ENCODE peak calls at places on chromosomes 12 and 14, in six cellular contexts. One of them, this sample, is unnamed.

GRCh38 chr14:59583755-59584154 is 7.1 kb upstream of the CCDC175 start:
- DNase-seq in left ventricle myocardium inferior: no peak
- DNase-seq in thoracic aorta: no peak
- DNase-seq in endodermal cell: peak
- DNase-seq in ovary: no peak
- DNase-seq in stomach: no peak
- DNase-seq in this sample: no peak

GRCh38 chr14:49962616-49963015 is 69.7 kb downstream of the ARF6 start:
- DNase-seq in stomach: peak
- DNase-seq in endodermal cell: no peak
- DNase-seq in left ventricle myocardium inferior: no peak
- DNase-seq in ovary: no peak
- DNase-seq in thoracic aorta: no peak
- DNase-seq in this sample: no peak

GRCh38 chr12:25903603-25904245 is 54.8 kb upstream of the RASSF8 start:
- DNase-seq in ovary: no peak
- DNase-seq in stomach: no peak
- DNase-seq in thoracic aorta: no peak
- DNase-seq in left ventricle myocardium inferior: no peak
- DNase-seq in endodermal cell: no peak
- DNase-seq in this sample: no peak

GRCh38 chr12:8037046-8037663 is 4.6 kb downstream of the FOXJ2 start:
- DNase-seq in thoracic aorta: no peak
- DNase-seq in endodermal cell: no peak
- DNase-seq in left ventricle myocardium inferior: no peak
- DNase-seq in stomach: no peak
- DNase-seq in ovary: no peak
- DNase-seq in this sample: no peak

GRCh38 chr12:106773286-106773685 is 1.2 kb upstream of the RIC8B start:
- DNase-seq in left ventricle myocardium inferior: no peak
- DNase-seq in ovary: peak
- DNase-seq in endodermal cell: no peak
- DNase-seq in stomach: no peak
- DNase-seq in thoracic aorta: no peak
- DNase-seq in this sample: no peak

GRCh38 chr12:52837341-52837741 is 3.2 kb upstream of the KRT79 start:
- DNase-seq in left ventricle myocardium inferior: no peak
- DNase-seq in ovary: no peak
- DNase-seq in thoracic aorta: no peak
- DNase-seq in endodermal cell: no peak
- DNase-seq in stomach: no peak
- DNase-seq in this sample: no peak

GRCh38 chr12:118402251-118402650 is 25.9 kb downstream of the SUDS3 start:
- DNase-seq in left ventricle myocardium inferior: no peak
- DNase-seq in stomach: no peak
- DNase-seq in ovary: no peak
- DNase-seq in endodermal cell: no peak
- DNase-seq in thoracic aorta: no peak
- DNase-seq in this sample: no peak

GRCh38 chr12:65822732-65823480 is 1.4 kb upstream of the HMGA2 start:
- DNase-seq in ovary: peak
- DNase-seq in stomach: peak
- DNase-seq in left ventricle myocardium inferior: no peak
- DNase-seq in thoracic aorta: no peak
- DNase-seq in endodermal cell: peak
- DNase-seq in this sample: no peak

GRCh38 chr14:99241314-99242035 is 30.5 kb downstream of the BCL11B start:
- DNase-seq in endodermal cell: no peak
- DNase-seq in ovary: no peak
- DNase-seq in left ventricle myocardium inferior: no peak
- DNase-seq in thoracic aorta: no peak
- DNase-seq in stomach: no peak
- DNase-seq in this sample: no peak

GRCh38 chr12:112107728-112108447 is 695 bp downstream of the NAA25 start:
- DNase-seq in left ventricle myocardium inferior: no peak
- DNase-seq in stomach: no peak
- DNase-seq in thoracic aorta: no peak
- DNase-seq in ovary: no peak
- DNase-seq in endodermal cell: peak
- DNase-seq in this sample: no peak

GRCh38 chr14:50955373-50956043 is 11.2 kb upstream of the PYGL start:
- DNase-seq in endodermal cell: peak
- DNase-seq in thoracic aorta: peak
- DNase-seq in stomach: no peak
- DNase-seq in ovary: no peak
- DNase-seq in left ventricle myocardium inferior: peak
- DNase-seq in this sample: no peak

GRCh38 chr12:54701940-54702592 is 53.9 kb upstream of the DCD start:
- DNase-seq in ovary: no peak
- DNase-seq in stomach: no peak
- DNase-seq in thoracic aorta: no peak
- DNase-seq in left ventricle myocardium inferior: no peak
- DNase-seq in endodermal cell: no peak
- DNase-seq in this sample: no peak

DNA sequence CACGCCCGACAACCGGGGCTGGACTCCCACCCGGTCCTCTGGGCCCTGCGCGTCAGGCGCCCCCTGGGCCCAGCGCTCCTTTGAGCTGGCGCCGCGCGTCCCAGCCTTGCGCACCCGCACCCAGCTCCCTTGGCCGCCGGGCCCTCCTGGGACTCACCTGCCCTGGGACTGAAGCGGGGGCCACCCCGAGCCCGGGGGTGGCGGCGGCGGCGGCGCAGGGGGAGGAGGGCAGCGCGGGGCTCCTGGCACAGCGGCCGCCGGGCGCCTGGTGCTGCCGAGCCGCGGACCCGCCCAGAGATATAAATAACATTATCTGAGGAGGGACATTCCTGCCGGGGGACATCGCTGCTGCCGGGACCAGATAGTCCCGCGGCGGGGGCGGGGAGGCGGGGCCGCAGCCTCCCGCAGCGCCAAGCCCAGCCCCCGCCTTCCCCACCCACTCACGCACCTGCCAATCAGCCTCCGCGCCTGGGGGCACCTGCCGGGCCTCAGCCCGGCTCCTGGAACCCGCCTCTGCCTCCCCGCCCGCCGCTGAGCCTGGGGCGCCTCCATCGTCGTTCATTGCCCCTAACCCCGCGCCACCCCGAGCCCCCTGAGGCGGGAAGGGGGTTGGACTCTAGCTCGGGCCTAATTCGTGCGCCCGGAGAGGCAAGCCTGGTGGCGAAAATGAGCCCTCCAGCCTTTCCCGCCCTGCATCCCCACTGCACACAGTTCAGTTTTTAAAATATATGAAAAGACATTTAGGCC is at the start of gene SPTB:
- DNase-seq in thoracic aorta: no peak
- DNase-seq in ovary: no peak
- DNase-seq in left ventricle myocardium inferior: peak
- DNase-seq in endodermal cell: peak
- DNase-seq in stomach: peak
- DNase-seq in this sample: no peak
- TF ChIP-seq CTCF in thoracic aorta: peak
- TF ChIP-seq CTCF in ovary: no peak
- TF ChIP-seq CTCF in left ventricle myocardium inferior: peak
- TF ChIP-seq CTCF in endodermal cell: no peak
- TF ChIP-seq CTCF in stomach: no peak
- TF ChIP-seq CTCF in this sample: no peak

DNA sequence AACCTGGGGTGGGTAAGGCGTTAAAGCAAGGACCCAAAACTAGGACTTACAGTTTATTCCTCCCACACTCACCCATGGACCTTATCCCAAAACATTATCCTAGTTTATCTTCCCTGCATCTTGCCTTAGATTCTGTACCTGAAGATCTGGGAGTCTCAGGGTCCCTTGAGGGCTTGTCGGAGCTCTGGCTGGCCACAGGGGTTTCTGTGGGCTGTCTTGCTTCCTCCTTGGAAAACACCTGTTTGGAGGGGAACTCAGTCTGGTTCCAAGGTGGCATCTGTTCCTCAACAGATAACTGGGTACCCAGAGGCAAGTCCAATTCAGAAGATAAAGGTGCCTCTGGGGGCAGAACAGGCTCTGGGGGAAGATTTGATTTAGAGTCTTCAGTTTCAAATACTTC is 1.7 kb downstream of the CDCA3 start:
- DNase-seq in left ventricle myocardium inferior: no peak
- DNase-seq in endodermal cell: no peak
- DNase-seq in thoracic aorta: no peak
- DNase-seq in ovary: no peak
- DNase-seq in stomach: no peak
- DNase-seq in this sample: no peak
- H3K4me3 ChIP-seq in left ventricle myocardium inferior: no peak
- H3K4me3 ChIP-seq in endodermal cell: peak
- H3K4me3 ChIP-seq in thoracic aorta: no peak
- H3K4me3 ChIP-seq in ovary: no peak
- H3K4me3 ChIP-seq in stomach: no peak
- H3K4me3 ChIP-seq in this sample: no peak

DNA sequence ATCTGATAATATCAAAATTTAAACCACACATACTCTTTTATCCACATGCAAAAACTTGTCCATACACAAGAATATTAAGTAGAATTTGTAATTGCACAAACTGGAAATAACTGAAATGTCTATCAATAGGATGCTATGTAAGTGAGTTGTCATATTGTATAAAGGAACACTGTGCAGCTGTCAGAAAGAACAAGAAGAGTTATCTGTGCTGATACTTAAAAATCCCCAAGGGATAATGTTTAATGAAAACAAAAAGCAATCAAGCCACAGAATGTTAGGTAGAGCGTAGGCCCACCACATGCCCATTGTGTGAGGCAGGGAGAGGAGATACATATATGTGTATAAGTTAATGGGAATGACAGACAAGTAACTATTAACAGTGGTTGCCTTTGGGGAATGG is 25.9 kb upstream of the HIGD1C start:
- DNase-seq in thoracic aorta: no peak
- DNase-seq in left ventricle myocardium inferior: no peak
- DNase-seq in ovary: no peak
- DNase-seq in endodermal cell: no peak
- DNase-seq in stomach: no peak
- DNase-seq in this sample: no peak
- H3K27ac ChIP-seq in thoracic aorta: peak
- H3K27ac ChIP-seq in left ventricle myocardium inferior: peak
- H3K27ac ChIP-seq in ovary: peak
- H3K27ac ChIP-seq in endodermal cell: no peak
- H3K27ac ChIP-seq in stomach: no peak
- H3K27ac ChIP-seq in this sample: peak

GRCh38 chr12:28974166-28974565 is 174.9 kb upstream of the FAR2 start:
- DNase-seq in thoracic aorta: no peak
- DNase-seq in endodermal cell: no peak
- DNase-seq in stomach: no peak
- DNase-seq in ovary: no peak
- DNase-seq in left ventricle myocardium inferior: no peak
- DNase-seq in this sample: no peak

GRCh38 chr12:28974890-28975289 is 174.2 kb upstream of the FAR2 start:
- DNase-seq in ovary: no peak
- DNase-seq in stomach: no peak
- DNase-seq in left ventricle myocardium inferior: no peak
- DNase-seq in endodermal cell: no peak
- DNase-seq in thoracic aorta: no peak
- DNase-seq in this sample: no peak

GRCh38 chr12:28973491-28973890 is 175.6 kb upstream of the FAR2 start:
- DNase-seq in stomach: no peak
- DNase-seq in endodermal cell: no peak
- DNase-seq in left ventricle myocardium inferior: no peak
- DNase-seq in ovary: no peak
- DNase-seq in thoracic aorta: no peak
- DNase-seq in this sample: no peak

GRCh38 chr12:28975564-28976340 is 173.3 kb upstream of the FAR2 start:
- DNase-seq in thoracic aorta: no peak
- DNase-seq in stomach: no peak
- DNase-seq in endodermal cell: no peak
- DNase-seq in ovary: no peak
- DNase-seq in left ventricle myocardium inferior: no peak
- DNase-seq in this sample: no peak
- TF ChIP-seq CTCF in thoracic aorta: no peak
- TF ChIP-seq CTCF in stomach: no peak
- TF ChIP-seq CTCF in endodermal cell: no peak
- TF ChIP-seq CTCF in ovary: no peak
- TF ChIP-seq CTCF in left ventricle myocardium inferior: no peak
- TF ChIP-seq CTCF in this sample: no peak

GRCh38 chr12:43638786-43639185 is 86.8 kb upstream of the ADAMTS20 start:
- DNase-seq in endodermal cell: no peak
- DNase-seq in left ventricle myocardium inferior: no peak
- DNase-seq in ovary: no peak
- DNase-seq in stomach: no peak
- DNase-seq in thoracic aorta: no peak
- DNase-seq in this sample: no peak
- H3K4me3 ChIP-seq in endodermal cell: no peak
- H3K4me3 ChIP-seq in left ventricle myocardium inferior: no peak
- H3K4me3 ChIP-seq in ovary: no peak
- H3K4me3 ChIP-seq in stomach: no peak
- H3K4me3 ChIP-seq in thoracic aorta: no peak
- H3K4me3 ChIP-seq in this sample: no peak

GRCh38 chr12:59087077-59087673 is 166.9 kb upstream of the LRIG3 start:
- DNase-seq in thoracic aorta: no peak
- DNase-seq in left ventricle myocardium inferior: no peak
- DNase-seq in stomach: no peak
- DNase-seq in endodermal cell: no peak
- DNase-seq in ovary: no peak
- DNase-seq in this sample: no peak

GRCh38 chr12:59087691-59088090 is 167.4 kb upstream of the LRIG3 start:
- DNase-seq in endodermal cell: no peak
- DNase-seq in ovary: no peak
- DNase-seq in left ventricle myocardium inferior: no peak
- DNase-seq in thoracic aorta: no peak
- DNase-seq in stomach: no peak
- DNase-seq in this sample: no peak

GRCh38 chr12:59085680-59086079 is 165.4 kb upstream of the LRIG3 start:
- DNase-seq in left ventricle myocardium inferior: no peak
- DNase-seq in endodermal cell: no peak
- DNase-seq in stomach: no peak
- DNase-seq in ovary: no peak
- DNase-seq in thoracic aorta: no peak
- DNase-seq in this sample: no peak

GRCh38 chr12:59086124-59086523 is 165.8 kb upstream of the LRIG3 start:
- DNase-seq in left ventricle myocardium inferior: no peak
- DNase-seq in thoracic aorta: no peak
- DNase-seq in ovary: no peak
- DNase-seq in stomach: no peak
- DNase-seq in endodermal cell: no peak
- DNase-seq in this sample: no peak

DNA sequence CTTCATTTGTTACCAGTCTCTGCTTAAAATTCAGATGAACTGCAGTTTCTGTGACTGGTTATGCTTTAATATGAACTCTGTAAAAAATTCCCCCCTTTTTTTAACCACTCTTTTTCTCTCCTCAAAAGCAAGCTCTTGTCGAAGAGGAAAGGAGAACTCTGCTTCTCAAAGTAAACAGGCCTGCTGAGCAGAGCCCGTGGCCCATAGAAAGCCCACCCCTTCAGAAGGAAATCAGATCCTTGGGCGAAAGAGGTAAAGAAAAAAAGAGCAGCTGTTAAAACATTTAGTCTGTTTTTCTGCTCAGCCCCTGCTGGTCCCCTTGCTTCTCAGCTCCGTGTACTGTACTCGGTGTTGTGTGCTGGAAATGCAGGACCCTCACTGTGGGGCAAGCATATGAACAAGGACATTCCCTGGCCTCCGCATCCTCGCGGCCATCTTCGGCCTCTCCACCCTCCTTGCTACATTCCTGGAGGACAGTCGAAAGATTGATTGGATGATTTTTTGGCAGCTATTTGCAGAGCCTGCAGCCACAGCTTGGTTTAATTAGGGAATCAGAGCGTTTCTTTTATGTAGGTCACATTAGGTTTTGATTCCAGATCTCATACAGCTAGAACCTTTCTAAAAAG is 164.6 kb upstream of the LRIG3 start:
- DNase-seq in endodermal cell: peak
- DNase-seq in left ventricle myocardium inferior: no peak
- DNase-seq in thoracic aorta: no peak
- DNase-seq in stomach: no peak
- DNase-seq in ovary: no peak
- DNase-seq in this sample: no peak
- H3K27ac ChIP-seq in endodermal cell: peak
- H3K27ac ChIP-seq in left ventricle myocardium inferior: no peak
- H3K27ac ChIP-seq in thoracic aorta: no peak
- H3K27ac ChIP-seq in stomach: no peak
- H3K27ac ChIP-seq in ovary: no peak
- H3K27ac ChIP-seq in this sample: no peak